ENCODE peak calls at places on chromosomes 12 and 14, in four cellular contexts. N is NCI-H2029, P is fibroblast of the conjunctiva, V is stromal cell of bone marrow. B is an unnamed sample.

GRCh38 chr12:66103011-66103913 is 27.3 kb downstream of the LLPH start:
- DNase-seq in V (no peak), N (no peak), P (no peak), B (no peak)

GRCh38 chr12:109773384-109774011 is 59.7 kb downstream of the TRPV4 start:
- DNase-seq in N (no peak), V (no peak), P (no peak), B (no peak)

GRCh38 chr12:96271469-96272199 is 77.5 kb downstream of the ELK3 start:
- DNase-seq in N (no peak), V (peak), P (no peak), B (no peak)

GRCh38 chr14:29037428-29037827 is 270.8 kb downstream of the FOXG1 start:
- DNase-seq in V (no peak), P (no peak), N (no peak), B (peak)

GRCh38 chr14:58765375-58765774 is 127.6 kb downstream of the DACT1 start:
- DNase-seq in V (no peak), N (no peak), P (no peak), B (no peak)

GRCh38 chr12:70721958-70722357 is 84.7 kb upstream of the PTPRB start:
- DNase-seq in N (no peak), V (no peak), P (no peak), B (no peak)

GRCh38 chr12:52354197-52354596 is 13.1 kb downstream of the KRT85 start:
- DNase-seq in V (no peak), P (no peak), N (no peak), B (no peak)

GRCh38 chr12:7346571-7347225 is 42.8 kb downstream of the ACSM4 start:
- DNase-seq in N (no peak), P (no peak), V (no peak), B (no peak)

GRCh38 chr12:133038310-133038709 is 1.0 kb downstream of the ZNF84 start:
- DNase-seq in N (no peak), V (no peak), P (no peak), B (no peak)

GRCh38 chr14:103003850-103004249 is 53.5 kb downstream of the CDC42BPB start:
- DNase-seq in P (no peak), N (no peak), V (no peak), B (no peak)

GRCh38 chr12:94867066-94867855 is 136.2 kb downstream of the NDUFA12 start:
- DNase-seq in V (peak), P (no peak), N (no peak), B (no peak)

GRCh38 chr12:10612954-10613333 is 465 bp downstream of the MAGOHB start:
- DNase-seq in P (no peak), V (no peak), N (no peak), B (no peak)

GRCh38 chr12:39443704-39444234 is 849 bp upstream of the KIF21A start:
- DNase-seq in P (no peak), V (no peak), N (no peak), B (no peak)

GRCh38 chr12:57138526-57139272 is 8.7 kb downstream of the LRP1-AS start:
- DNase-seq in V (no peak), P (no peak), N (no peak), B (no peak)

GRCh38 chr12:130661501-130662255 is 54.4 kb downstream of the RIMBP2 start:
- DNase-seq in N (no peak), P (no peak), V (no peak), B (no peak)

GRCh38 chr14:61444215-61444768 is 122.9 kb downstream of the PRKCH start:
- DNase-seq in V (no peak), P (no peak), N (no peak), B (no peak)

GRCh38 chr12:62703011-62703380 is 232.0 kb downstream of the PPM1H start:
- DNase-seq in N (no peak), V (no peak), P (no peak), B (no peak)

GRCh38 chr14:73259837-73260236 is 22.5 kb downstream of the PAPLN start:
- DNase-seq in P (no peak), N (no peak), V (no peak), B (no peak)

GRCh38 chr14:55592426-55592825 is 12.4 kb downstream of the KTN1 start:
- DNase-seq in P (no peak), N (no peak), V (no peak), B (no peak)

GRCh38 chr12:30482650-30483049 is 213.0 kb downstream of the IPO8 start:
- DNase-seq in V (no peak), P (no peak), N (no peak), B (no peak)

B was measured in AG04450.